ENCODE peak calls at places on chromosome 4, in ten cellular contexts. S is NCI-H460; K is immature natural killer cell; H is fibroblast of the aortic adventitia; E is NCI-H2171; X is neural crest cell; T is NCI-H1092; V is GM20000; C is A549; M is stimulated activated CD4-positive, alpha-beta T cell treated with anti-CD3 and anti-CD28 coated beads, TNF-alpha, amount 100 ng/mL, for 4 hours. U is an unnamed sample.

GRCh38 chr4:52263612-52264011 is 212.5 kb downstream of the SPATA18 start:
- DNase-seq in S (no peak), K (no peak), H (no peak), E (peak; percentile 2), X (no peak), T (no peak), V (no peak), C (no peak), M (no peak), U (no peak)

GRCh38 chr4:175542787-175543186 is 269.3 kb downstream of the GPM6A start:
- DNase-seq in S (no peak), K (no peak), H (peak; percentile 44), E (no peak), X (no peak), T (peak; percentile 42), V (no peak), C (no peak), M (no peak), U (no peak)

GRCh38 chr4:182250446-182250845 is 7.2 kb downstream of the TENM3 start:
- DNase-seq in S (no peak), K (no peak), H (no peak), E (no peak), X (no peak), T (no peak), V (no peak), C (no peak), M (no peak), U (no peak)

GRCh38 chr4:33998204-33998603 is 2246.1 kb downstream of the ARAP2 start:
- DNase-seq in S (no peak), K (no peak), H (peak; percentile 2), E (no peak), X (no peak), T (no peak), V (no peak), C (no peak), M (no peak), U (no peak)

GRCh38 chr4:115648786-115649185 is 535.4 kb upstream of the NDST4 start:
- DNase-seq in S (no peak), K (no peak), H (no peak), E (no peak), X (no peak), T (no peak), V (no peak), C (no peak), M (no peak), U (no peak)

GRCh38 chr4:13547563-13548041 is 3.3 kb upstream of the NKX3-2 start:
- DNase-seq in S (no peak), K (peak; percentile 38), H (no peak), E (no peak), X (no peak), T (peak; percentile 51), V (peak; percentile 74), C (no peak), M (no peak), U (peak; percentile 83)

GRCh38 chr4:148196168-148196567 is 246.0 kb downstream of the NR3C2 start:
- DNase-seq in S (no peak), K (no peak), H (no peak), E (no peak), X (no peak), T (no peak), V (no peak), C (no peak), M (no peak), U (no peak)

GRCh38 chr4:181646864-181647263 is 596.3 kb upstream of the TENM3 start:
- DNase-seq in S (peak; percentile 49), K (no peak), H (peak; percentile 26), E (no peak), X (no peak), T (no peak), V (no peak), C (no peak), M (no peak), U (no peak)

GRCh38 chr4:183628189-183628588 is 30.8 kb downstream of the RWDD4 start:
- DNase-seq in S (no peak), K (no peak), H (no peak), E (peak; percentile 36), X (no peak), T (no peak), V (no peak), C (no peak), M (no peak), U (no peak)

GRCh38 chr4:64564126-64564525 is 154.9 kb upstream of the TECRL start:
- DNase-seq in S (no peak), K (no peak), H (no peak), E (no peak), X (no peak), T (no peak), V (no peak), C (no peak), M (no peak), U (no peak)

GRCh38 chr4:140046573-140046972 is 107.4 kb downstream of the MAML3 start:
- DNase-seq in S (no peak), K (no peak), H (no peak), E (no peak), X (no peak), T (no peak), V (no peak), C (no peak), M (no peak), U (peak; percentile 47)

GRCh38 chr4:29560452-29560851 is 1159.7 kb upstream of the PCDH7 start:
- DNase-seq in S (no peak), K (no peak), H (no peak), E (no peak), X (no peak), T (no peak), V (no peak), C (no peak), M (no peak), U (no peak)

GRCh38 chr4:57071340-57071739 is 38.8 kb downstream of the IGFBP7 start:
- DNase-seq in S (no peak), K (no peak), H (peak; percentile 73), E (no peak), X (no peak), T (no peak), V (no peak), C (no peak), M (no peak), U (no peak)

GRCh38 chr4:53453385-53453784 is 75.9 kb downstream of the FIP1L1 start:
- DNase-seq in S (no peak), K (no peak), H (peak; percentile 50), E (no peak), X (no peak), T (no peak), V (no peak), C (no peak), M (no peak), U (no peak)

GRCh38 chr4:142274137-142274536 is 572.0 kb downstream of the INPP4B start:
- DNase-seq in S (no peak), K (no peak), H (peak; percentile 53), E (no peak), X (no peak), T (no peak), V (no peak), C (no peak), M (no peak), U (no peak)

GRCh38 chr4:74402692-74403460 is 37.9 kb downstream of the EREG start:
- DNase-seq in S (no peak), K (no peak), H (no peak), E (no peak), X (no peak), T (no peak), V (no peak), C (no peak), M (no peak), U (peak; percentile 58)

GRCh38 chr4:133129237-133129636 is 19.9 kb upstream of the PCDH10 start:
- DNase-seq in S (no peak), K (no peak), H (no peak), E (no peak), X (no peak), T (no peak), V (no peak), C (no peak), M (no peak), U (no peak)

GRCh38 chr4:139735381-139736256 is 70.0 kb downstream of the MGST2 start:
- DNase-seq in S (no peak), K (peak; percentile 3), H (peak; percentile 7), E (no peak), X (peak; percentile 63), T (peak; percentile 10), V (peak; percentile 63), C (no peak), M (no peak), U (peak; percentile 72)

GRCh38 chr4:88730811-88731210 is 33.2 kb upstream of the NAP1L5 start:
- DNase-seq in S (no peak), K (no peak), H (no peak), E (no peak), X (no peak), T (no peak), V (no peak), C (no peak), M (no peak), U (no peak)

GRCh38 chr4:125440814-125441213 is 126.1 kb downstream of the FAT4 start:
- DNase-seq in S (no peak), K (no peak), H (peak; percentile 8), E (no peak), X (no peak), T (no peak), V (no peak), C (no peak), M (no peak), U (no peak)

U was measured in Karpas-422.